ENCODE peak calls at places on chromosomes 6 and 20, in seven cellular contexts. A, D, T, N, X, Y and W are unnamed samples.

GRCh38 chr6:87244380-87244779 is 78.0 kb upstream of the SMIM8 start:
- DNase-seq in T (no peak), D (no peak), N (no peak), X (no peak), Y (no peak), A (peak), W (no peak)

GRCh38 chr20:58162976-58163375 is 65.5 kb downstream of the ANKRD60 start:
- DNase-seq in N (no peak), X (no peak), Y (no peak), A (peak), D (no peak), T (no peak), W (no peak)

GRCh38 chr6:155155787-155156447 is 107.9 kb upstream of the CLDN20 start:
- DNase-seq in X (no peak), D (no peak), N (no peak), Y (no peak), T (no peak), A (no peak), W (no peak)

GRCh38 chr6:147782302-147782701 is 273.8 kb downstream of the SAMD5 start:
- DNase-seq in A (peak), T (no peak), Y (no peak), N (peak), X (no peak), D (no peak), W (peak)

GRCh38 chr6:153129873-153130514 is 1.1 kb downstream of the RGS17 start:
- DNase-seq in N (no peak), X (no peak), T (no peak), A (peak), D (no peak), Y (no peak), W (peak)

GRCh38 chr6:49551126-49551865 is 828 bp downstream of the C6orf141 start:
- DNase-seq in T (no peak), A (peak), X (peak), N (no peak), D (no peak), Y (peak), W (peak)

GRCh38 chr6:3965071-3965718 is 113.7 kb downstream of the FAM217A start:
- DNase-seq in A (no peak), D (no peak), X (no peak), T (no peak), Y (no peak), N (peak), W (peak)

GRCh38 chr20:22590662-22591061 is 6.3 kb upstream of the FOXA2 start:
- DNase-seq in N (no peak), Y (no peak), D (no peak), T (no peak), A (no peak), X (no peak), W (no peak)

GRCh38 chr6:28349344-28349891 is 329 bp upstream of the ZKSCAN3 start:
- DNase-seq in A (no peak), T (no peak), D (no peak), X (no peak), Y (no peak), N (no peak), W (no peak)

DNA sequence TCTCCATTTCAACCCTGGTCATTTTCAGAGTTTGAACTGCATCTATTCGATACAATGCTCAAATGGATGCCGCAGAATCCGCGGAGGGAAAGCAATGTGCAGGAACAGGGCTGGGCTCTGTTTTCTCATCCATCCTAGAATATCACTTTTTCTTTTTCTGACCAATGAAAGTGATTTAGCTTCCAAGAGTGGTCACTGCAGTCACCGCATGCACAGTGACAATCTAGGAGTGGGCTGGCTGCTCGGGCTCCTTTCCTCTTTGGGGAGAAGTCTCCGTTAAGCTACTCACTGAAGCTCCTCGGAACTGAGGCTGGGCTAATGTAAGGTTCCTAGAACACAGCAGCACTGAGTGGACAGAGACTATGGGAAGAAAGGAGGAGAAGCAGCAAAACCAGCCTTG is 41.3 kb downstream of the RAMACL start:
- DNase-seq in N (no peak), D (no peak), A (no peak), T (no peak), X (no peak), Y (peak), W (no peak)
- TF ChIP-seq CTCF in N (no peak), D (no peak), A (no peak), T (no peak), X (no peak), Y (no peak), W (no peak)

GRCh38 chr6:33251390-33252012 is 20.2 kb downstream of the VPS52 start:
- DNase-seq in Y (peak), D (peak), N (peak), A (no peak), X (no peak), T (no peak), W (no peak)
- TF ChIP-seq CTCF in Y (no peak), D (no peak), N (no peak), A (no peak), X (no peak), T (no peak), W (no peak)

DNA sequence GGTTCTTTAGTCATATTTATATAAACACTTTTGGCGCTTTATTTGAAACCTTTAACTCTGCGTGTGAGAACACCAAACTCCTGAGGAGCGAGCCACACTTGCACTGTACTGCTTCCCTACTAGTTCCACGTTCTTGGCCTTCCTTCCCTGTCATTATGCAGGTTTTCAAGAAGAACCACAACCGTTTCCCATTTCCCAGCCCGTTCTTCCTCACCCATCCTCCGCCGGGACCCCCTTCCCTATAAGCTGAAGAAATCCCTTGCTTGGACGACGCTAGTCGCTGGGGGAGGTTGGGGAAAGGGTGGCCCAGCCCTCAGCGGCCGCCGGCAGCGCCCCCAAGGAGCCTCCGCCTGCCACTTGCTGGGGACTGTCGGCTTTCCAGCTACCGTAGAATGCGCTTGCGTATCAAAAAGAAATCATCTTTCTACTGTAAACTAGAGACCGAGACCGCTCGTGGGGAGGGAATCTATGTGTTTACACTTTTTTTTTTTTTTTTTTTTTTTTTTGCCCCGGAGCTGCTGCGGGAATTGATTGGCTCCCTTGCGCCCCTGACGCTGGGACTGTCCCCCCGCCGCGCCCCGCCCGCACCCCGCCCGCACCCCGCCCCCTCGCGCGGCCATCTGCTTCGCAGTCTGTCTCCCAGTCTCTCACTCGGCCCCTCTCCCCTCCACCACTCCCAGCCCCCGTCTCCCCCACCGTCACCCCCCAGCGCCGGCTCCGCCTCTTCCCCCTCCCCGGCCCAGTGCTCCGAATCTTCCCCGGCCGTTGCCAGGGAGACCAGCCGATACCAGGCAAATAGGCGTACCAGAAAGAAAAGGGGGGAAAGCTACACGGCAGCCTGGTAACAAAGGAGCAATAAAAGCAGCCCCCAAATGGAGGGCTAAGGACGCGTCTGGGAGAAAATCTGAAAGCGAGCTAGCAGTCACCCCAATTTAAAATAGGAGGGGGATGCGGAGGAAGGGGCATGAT is 2.3 kb upstream of the MARCKS start:
- DNase-seq in Y (peak), A (peak), X (peak), D (peak), T (peak), N (peak), W (no peak)
- TF ChIP-seq CTCF in Y (no peak), A (peak), X (no peak), D (peak), T (peak), N (no peak), W (no peak)

GRCh38 chr20:62584671-62585512 is 57.4 kb upstream of the SLCO4A1 start:
- DNase-seq in Y (no peak), A (no peak), T (no peak), N (no peak), X (no peak), D (no peak), W (no peak)

GRCh38 chr20:62581806-62582205 is 60.5 kb upstream of the SLCO4A1 start:
- DNase-seq in T (no peak), A (no peak), D (no peak), N (no peak), Y (no peak), X (no peak), W (no peak)

GRCh38 chr20:62585571-62585970 is 56.7 kb upstream of the SLCO4A1 start:
- DNase-seq in X (no peak), Y (no peak), D (no peak), N (no peak), A (no peak), T (no peak), W (no peak)

GRCh38 chr20:62581308-62581707 is 61.0 kb upstream of the SLCO4A1 start:
- DNase-seq in N (no peak), Y (no peak), A (no peak), T (no peak), D (no peak), X (no peak), W (no peak)

DNA sequence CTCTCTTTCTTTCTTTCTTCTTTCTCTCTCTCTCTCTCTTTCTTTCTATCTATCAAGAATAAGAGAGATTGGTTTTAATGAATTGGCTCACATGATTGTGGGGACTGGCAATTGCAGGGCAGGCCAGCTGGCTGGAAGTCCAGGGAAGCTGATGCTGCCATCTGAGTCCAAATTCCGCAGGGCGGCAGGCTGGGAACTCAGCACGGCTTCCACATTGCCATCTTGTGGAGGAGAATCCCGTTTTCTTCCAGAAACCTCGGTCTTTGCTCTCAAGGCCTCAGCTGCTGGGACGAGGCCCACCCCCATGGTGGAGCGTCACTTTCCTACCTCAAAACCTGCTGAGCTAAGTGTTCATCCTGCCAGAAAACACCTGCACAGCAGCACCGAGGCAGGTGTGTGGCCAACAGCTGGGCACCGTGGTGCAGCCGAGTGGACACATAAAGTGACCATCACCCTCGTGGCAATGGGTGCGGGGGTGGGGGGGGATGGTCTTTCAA is 58.8 kb upstream of the SLCO4A1 start:
- DNase-seq in N (no peak), D (peak), Y (no peak), T (no peak), X (no peak), A (peak), W (no peak)
- TF ChIP-seq CTCF in N (peak), D (peak), Y (peak), T (no peak), X (no peak), A (peak), W (no peak)

GRCh38 chr20:46402236-46402886 is 4.1 kb downstream of the ELMO2 start:
- DNase-seq in T (no peak), D (peak), N (peak), Y (no peak), A (no peak), X (no peak), W (no peak)

GRCh38 chr20:46406986-46407670 is 713 bp upstream of the ELMO2 start:
- DNase-seq in X (peak), N (no peak), A (peak), D (peak), T (peak), Y (peak), W (peak)

GRCh38 chr20:46408281-46408731 is 1.9 kb upstream of the ELMO2 start:
- DNase-seq in N (no peak), X (no peak), T (no peak), A (no peak), Y (no peak), D (no peak), W (peak)

GRCh38 chr20:46407671-46407996 is 1.2 kb upstream of the ELMO2 start:
- DNase-seq in X (no peak), A (no peak), T (no peak), D (no peak), Y (no peak), N (no peak), W (no peak)

DNA sequence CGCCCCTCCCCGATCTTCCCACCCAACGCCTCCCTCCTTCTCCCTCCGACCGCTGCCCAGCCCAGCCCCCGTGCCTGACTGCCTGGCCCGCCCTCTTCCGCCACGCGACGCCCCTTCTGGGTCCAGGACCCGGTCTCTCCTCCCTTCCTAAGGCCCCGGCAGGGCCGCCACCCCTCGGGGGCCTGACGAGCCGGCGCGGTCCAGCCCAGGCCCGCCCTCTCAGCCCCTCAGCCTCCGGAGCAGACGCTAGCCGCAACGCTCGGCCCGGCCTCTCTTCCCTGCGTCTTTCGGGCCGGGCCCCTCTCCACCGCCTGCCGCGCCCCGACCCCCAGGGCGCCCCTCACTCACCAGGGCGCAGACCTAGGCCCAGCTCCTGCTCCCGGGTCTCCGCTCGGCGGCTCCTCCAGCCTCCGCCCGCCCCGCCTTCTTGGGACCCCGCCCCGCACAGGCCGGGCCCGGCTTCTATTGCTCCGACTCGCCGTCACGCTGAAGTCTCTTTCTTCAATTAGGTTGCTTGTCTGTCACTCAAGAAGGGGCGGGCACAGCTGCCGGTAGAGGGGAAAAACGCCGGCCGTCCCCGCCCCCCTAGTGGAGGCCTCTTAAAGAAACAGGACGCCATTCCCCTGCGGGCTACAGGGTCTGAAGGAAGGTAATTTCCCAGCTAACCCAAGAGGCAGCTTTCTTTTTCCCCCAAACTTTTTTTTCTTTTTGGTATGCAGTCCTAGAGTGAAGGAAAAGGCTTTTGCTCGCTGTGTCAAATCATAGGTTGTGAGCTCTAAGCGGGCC is at the start of gene ELMO2:
- DNase-seq in T (peak), A (peak), N (peak), Y (peak), X (peak), D (peak), W (peak)
- TF ChIP-seq CTCF in T (no peak), A (no peak), N (no peak), Y (peak), X (no peak), D (peak), W (no peak)

GRCh38 chr20:38473353-38473795 is 731 bp downstream of the RALGAPB start:
- DNase-seq in T (peak), X (no peak), N (peak), D (peak), Y (no peak), A (peak), W (no peak)
- TF ChIP-seq CTCF in T (no peak), X (no peak), N (peak), D (peak), Y (no peak), A (no peak), W (no peak)